ENCODE peak calls at places on chromosomes 3 and 15, in four cellular contexts. One of them, this sample, is unnamed.

GRCh38 chr15:68511073-68511991 is 67.5 kb upstream of the CORO2B start:
- DNase-seq in GM12878: no peak
- DNase-seq in HepG2: no peak
- DNase-seq in K562: no peak
- DNase-seq in this sample: no peak

GRCh38 chr15:44780608-44781007 is 44.3 kb downstream of the TRIM69 start:
- DNase-seq in GM12878: no peak
- DNase-seq in HepG2: no peak
- DNase-seq in K562: no peak
- DNase-seq in this sample: no peak

GRCh38 chr3:87503901-87504498 is 227.6 kb upstream of the POU1F1 start:
- DNase-seq in GM12878: no peak
- DNase-seq in HepG2: peak; percentile 60
- DNase-seq in K562: peak; percentile 32
- DNase-seq in this sample: peak; percentile 86

GRCh38 chr3:24494616-24495333 is at the start of gene THRB:
- DNase-seq in GM12878: no peak
- DNase-seq in HepG2: peak; percentile 56
- DNase-seq in K562: peak; percentile 77
- DNase-seq in this sample: peak; percentile 68

GRCh38 chr3:64327039-64327804 is 102.0 kb upstream of the PRICKLE2 start:
- DNase-seq in GM12878: no peak
- DNase-seq in HepG2: no peak
- DNase-seq in K562: peak; percentile 5
- DNase-seq in this sample: no peak

GRCh38 chr3:10757021-10757820 is 58.8 kb upstream of the SLC6A11 start:
- DNase-seq in GM12878: no peak
- DNase-seq in HepG2: no peak
- DNase-seq in K562: no peak
- DNase-seq in this sample: peak; percentile 20

GRCh38 chr15:56786966-56787365 is 53.7 kb upstream of the ZNF280D start:
- DNase-seq in GM12878: no peak
- DNase-seq in HepG2: no peak
- DNase-seq in K562: no peak
- DNase-seq in this sample: no peak

GRCh38 chr3:42090973-42091731 is at the start of gene TRAK1:
- DNase-seq in GM12878: no peak
- DNase-seq in HepG2: no peak
- DNase-seq in K562: no peak
- DNase-seq in this sample: no peak

GRCh38 chr15:31304736-31305365 is 21.8 kb upstream of the KLF13 start:
- DNase-seq in GM12878: no peak
- DNase-seq in HepG2: no peak
- DNase-seq in K562: no peak
- DNase-seq in this sample: no peak

GRCh38 chr15:58285921-58286278 is 145.9 kb upstream of the LIPC start:
- DNase-seq in GM12878: no peak
- DNase-seq in HepG2: peak; percentile 58
- DNase-seq in K562: no peak
- DNase-seq in this sample: no peak

GRCh38 chr3:132788299-132788698 is 66.1 kb upstream of the NPHP3 start:
- DNase-seq in GM12878: no peak
- DNase-seq in HepG2: no peak
- DNase-seq in K562: no peak
- DNase-seq in this sample: no peak

GRCh38 chr15:60345616-60346015 is 52.2 kb downstream of the ANXA2 start:
- DNase-seq in GM12878: no peak
- DNase-seq in HepG2: no peak
- DNase-seq in K562: no peak
- DNase-seq in this sample: no peak

GRCh38 chr3:52444860-52445793 is at the start of gene SEMA3G:
- DNase-seq in GM12878: no peak
- DNase-seq in HepG2: peak; percentile 76
- DNase-seq in K562: peak; percentile 71
- DNase-seq in this sample: peak; percentile 72

GRCh38 chr15:47897525-47897924 is 180.2 kb downstream of the SEMA6D start:
- DNase-seq in GM12878: no peak
- DNase-seq in HepG2: no peak
- DNase-seq in K562: no peak
- DNase-seq in this sample: no peak

GRCh38 chr3:18237251-18238005 is 187.7 kb downstream of the SATB1 start:
- DNase-seq in GM12878: no peak
- DNase-seq in HepG2: no peak
- DNase-seq in K562: no peak
- DNase-seq in this sample: no peak

GRCh38 chr15:95829062-95829461 is 501.4 kb upstream of the NR2F2 start:
- DNase-seq in GM12878: no peak
- DNase-seq in HepG2: no peak
- DNase-seq in K562: no peak
- DNase-seq in this sample: no peak

GRCh38 chr3:65551945-65552344 is 486.8 kb downstream of the MAGI1 start:
- DNase-seq in GM12878: no peak
- DNase-seq in HepG2: no peak
- DNase-seq in K562: no peak
- DNase-seq in this sample: no peak

GRCh38 chr15:47718474-47719440 is 1.5 kb downstream of the SEMA6D start:
- DNase-seq in GM12878: no peak
- DNase-seq in HepG2: no peak
- DNase-seq in K562: no peak
- DNase-seq in this sample: no peak

GRCh38 chr3:123384256-123384655 is 64.6 kb downstream of the ADCY5 start:
- DNase-seq in GM12878: no peak
- DNase-seq in HepG2: no peak
- DNase-seq in K562: no peak
- DNase-seq in this sample: no peak

GRCh38 chr15:59306520-59307163 is 66.0 kb downstream of the MYO1E start:
- DNase-seq in GM12878: no peak
- DNase-seq in HepG2: no peak
- DNase-seq in K562: no peak
- DNase-seq in this sample: peak; percentile 65

GRCh38 chr3:149388001-149388435 is 10.6 kb upstream of the TM4SF1 start:
- DNase-seq in GM12878: no peak
- DNase-seq in HepG2: no peak
- DNase-seq in K562: no peak
- DNase-seq in this sample: no peak

GRCh38 chr3:109532257-109533216 is 195.2 kb upstream of the DPPA4 start:
- DNase-seq in GM12878: no peak
- DNase-seq in HepG2: peak; percentile 35
- DNase-seq in K562: no peak
- DNase-seq in this sample: peak; percentile 81

GRCh38 chr3:30505866-30506517 is 100.4 kb upstream of the TGFBR2 start:
- DNase-seq in GM12878: no peak
- DNase-seq in HepG2: no peak
- DNase-seq in K562: no peak
- DNase-seq in this sample: no peak

DNA sequence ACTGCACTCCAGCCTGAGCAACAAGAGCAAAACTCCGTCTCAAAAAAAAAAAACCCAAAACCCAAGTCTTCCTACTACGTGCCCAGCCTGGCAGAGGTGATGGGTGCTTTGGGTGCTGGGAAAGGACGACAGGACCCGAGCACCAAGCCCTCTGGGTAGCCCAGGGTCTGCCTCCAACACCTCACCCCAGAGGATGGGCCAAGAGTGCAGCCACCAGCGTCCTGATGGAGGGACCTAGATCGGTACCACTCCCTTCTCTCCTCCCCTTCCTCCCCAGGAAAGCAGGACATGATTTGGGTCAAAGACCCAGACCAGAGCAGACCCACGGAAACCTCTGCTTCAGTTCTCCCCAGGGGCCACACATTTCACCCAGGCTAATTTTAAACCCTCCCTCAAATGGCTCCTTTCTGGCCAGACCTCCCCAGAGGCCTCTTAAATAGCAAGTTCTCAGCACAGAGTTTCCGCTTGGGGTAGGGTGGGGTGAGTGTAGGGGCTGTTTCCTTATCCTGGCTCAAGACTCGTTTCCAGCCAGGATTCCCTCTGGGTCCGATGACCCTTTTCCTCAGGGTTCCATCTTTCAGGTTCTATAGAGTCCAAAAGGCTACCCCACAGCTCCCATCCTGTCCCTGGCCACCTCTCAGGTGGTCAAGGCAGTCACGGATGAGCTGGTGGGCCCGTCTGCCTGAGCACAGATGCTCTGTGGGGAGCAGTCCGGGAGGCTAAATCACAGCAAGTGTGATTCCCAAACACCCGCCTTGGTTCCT is 20.5 kb downstream of the RBPMS2 start:
- DNase-seq in GM12878: peak; percentile 59
- DNase-seq in HepG2: no peak
- DNase-seq in K562: no peak
- DNase-seq in this sample: no peak
- H3K4me3 ChIP-seq in GM12878: no peak overlapping the region
- H3K4me3 ChIP-seq in HepG2: no peak overlapping the region
- H3K4me3 ChIP-seq in K562: no peak overlapping the region
- H3K4me3 ChIP-seq in this sample: no peak overlapping the region

DNA sequence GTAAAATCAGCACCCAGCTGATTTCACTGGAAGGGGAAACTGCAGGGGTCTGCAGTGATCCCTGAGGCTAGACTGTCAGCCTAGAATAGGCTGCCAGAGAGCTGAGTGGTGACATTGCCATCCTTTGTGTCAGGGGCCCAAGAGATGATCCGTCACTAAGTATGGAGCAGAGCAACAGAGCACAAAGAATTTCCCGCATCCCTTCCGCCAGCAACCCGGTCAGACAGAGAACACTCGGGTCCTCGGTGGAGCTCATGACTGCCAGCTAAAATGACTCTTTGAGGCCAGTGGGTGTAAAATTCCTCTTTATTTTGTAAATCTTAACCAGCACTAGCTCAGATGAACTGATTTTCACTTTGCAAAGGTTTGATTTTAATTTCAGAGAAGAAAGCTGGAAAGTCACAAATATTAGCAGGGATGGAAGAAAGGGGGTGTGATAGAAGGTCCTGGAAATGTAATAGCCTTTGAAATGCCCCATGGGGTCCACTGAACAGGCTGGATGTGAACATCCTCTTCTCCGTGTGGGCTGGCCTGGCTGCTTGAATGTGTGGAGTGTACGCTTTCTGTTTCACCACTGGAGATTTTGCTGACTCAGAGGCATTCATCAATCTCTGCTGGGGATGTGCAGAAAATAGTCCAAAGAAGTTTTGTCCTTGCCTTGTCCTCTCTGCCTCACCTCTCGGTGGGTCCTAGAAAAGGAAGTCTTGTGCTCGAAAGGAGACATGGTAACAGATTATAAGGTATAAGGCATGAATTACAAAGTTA is 138.8 kb downstream of the SV2B start:
- DNase-seq in GM12878: no peak
- DNase-seq in HepG2: no peak
- DNase-seq in K562: no peak
- DNase-seq in this sample: no peak
- TF ChIP-seq CHD4 in GM12878: no peak
- TF ChIP-seq CHD4 in HepG2: no peak
- TF ChIP-seq CHD4 in K562: no peak
- TF ChIP-seq CHD4 in this sample: no peak

GRCh38 chr3:194395767-194396527 is 3.1 kb downstream of the GP5 start:
- DNase-seq in GM12878: no peak
- DNase-seq in HepG2: peak; percentile 35
- DNase-seq in K562: peak; percentile 66
- DNase-seq in this sample: no peak
- H3K4me3 ChIP-seq in GM12878: no peak overlapping the region
- H3K4me3 ChIP-seq in HepG2: peak overlapping the region; percentile 35
- H3K4me3 ChIP-seq in K562: no peak overlapping the region
- H3K4me3 ChIP-seq in this sample: no peak overlapping the region

DNA sequence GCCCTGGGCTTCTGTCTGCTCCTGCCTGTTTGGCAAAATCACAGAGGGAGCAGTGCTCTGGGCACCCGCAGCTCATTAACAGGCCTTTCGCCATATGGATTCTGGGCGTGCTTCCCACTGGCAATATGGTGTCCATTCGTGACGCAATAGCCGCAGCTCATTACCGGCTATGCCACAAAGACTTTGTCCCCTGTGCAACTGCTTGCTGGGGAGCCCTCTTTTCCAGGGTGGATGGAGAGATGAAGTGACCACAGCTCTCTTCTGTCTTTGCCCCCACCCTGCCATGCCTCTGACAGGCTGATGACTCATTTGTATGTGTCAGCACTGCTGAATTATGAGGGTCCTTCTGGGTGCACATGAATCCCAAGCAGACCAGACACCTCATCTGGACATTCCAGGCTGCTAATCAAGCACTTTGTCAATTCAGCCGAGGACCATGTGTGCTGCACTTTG is 214.3 kb upstream of the FEZF2 start:
- DNase-seq in GM12878: no peak
- DNase-seq in HepG2: no peak
- DNase-seq in K562: no peak
- DNase-seq in this sample: no peak
- TF ChIP-seq CHD4 in GM12878: no peak
- TF ChIP-seq CHD4 in HepG2: no peak
- TF ChIP-seq CHD4 in K562: no peak
- TF ChIP-seq CHD4 in this sample: no peak

GRCh38 chr3:2099779-2100191 is 1.1 kb downstream of the CNTN4 start:
- DNase-seq in GM12878: no peak
- DNase-seq in HepG2: no peak
- DNase-seq in K562: no peak
- DNase-seq in this sample: no peak
- H3K4me3 ChIP-seq in GM12878: no peak overlapping the region
- H3K4me3 ChIP-seq in HepG2: no peak overlapping the region
- H3K4me3 ChIP-seq in K562: no peak overlapping the region
- H3K4me3 ChIP-seq in this sample: no peak overlapping the region

GRCh38 chr3:35528728-35529127 is 110.6 kb upstream of the ARPP21 start:
- DNase-seq in GM12878: no peak
- DNase-seq in HepG2: peak; percentile 35
- DNase-seq in K562: no peak
- DNase-seq in this sample: no peak
- TF ChIP-seq CHD4 in GM12878: no peak
- TF ChIP-seq CHD4 in HepG2: no peak
- TF ChIP-seq CHD4 in K562: no peak
- TF ChIP-seq CHD4 in this sample: no peak